ENCODE peak calls at places on chromosomes 2 and 18, in ten cellular contexts. L is mesothelial cell of epicardium, E is astrocyte of the cerebellum, T is right atrium auricular region, B is astrocyte of the spinal cord, M is A673, S is LNCaP clone FGC, Y is RWPE1, G is mammary epithelial cell, V is GM23338. Q is an unnamed sample.

GRCh38 chr18:8965398-8965797 is 137.1 kb upstream of the NDUFV2 start:
- DNase-seq in E (no peak), B (no peak), S (no peak), T (no peak), V (no peak), G (no peak), L (no peak), Y (no peak), M (no peak), Q (no peak)

GRCh38 chr2:12321886-12322285 is 394.9 kb upstream of the TRIB2 start:
- DNase-seq in T (no peak), V (no peak), L (no peak), B (no peak), G (no peak), M (no peak), E (no peak), Y (no peak), S (no peak), Q (no peak)

GRCh38 chr2:43217228-43218220 is 8.9 kb downstream of the ZFP36L2 start:
- DNase-seq in B (peak; percentile 35), E (no peak), S (no peak), L (no peak), T (no peak), G (no peak), V (peak; percentile 97), M (no peak), Y (no peak), Q (no peak)

GRCh38 chr2:220077488-220077887 is 450.1 kb downstream of the SLC4A3 start:
- DNase-seq in V (no peak), Y (peak; percentile 13), L (no peak), E (peak; percentile 28), G (peak; percentile 51), B (peak; percentile 72), T (no peak), M (peak; percentile 16), S (no peak), Q (no peak)

GRCh38 chr18:50871846-50872245 is 7.1 kb upstream of the ME2 start:
- DNase-seq in E (no peak), B (no peak), M (no peak), S (no peak), Y (no peak), V (no peak), L (no peak), G (peak; percentile 44), T (no peak), Q (no peak)

GRCh38 chr2:16666453-16666801 is 793 bp upstream of the CYRIA start:
- DNase-seq in S (no peak), M (peak; percentile 88), T (no peak), L (no peak), E (peak; percentile 88), Y (no peak), B (peak; percentile 92), V (peak; percentile 58), G (no peak), Q (no peak)

GRCh38 chr18:48942086-48942485 is 8.7 kb downstream of the SMAD7 start:
- DNase-seq in Y (no peak), G (no peak), S (no peak), V (no peak), E (no peak), M (no peak), T (no peak), B (no peak), L (no peak), Q (no peak)

GRCh38 chr2:129008881-129009554 is 690.4 kb upstream of the HS6ST1 start:
- DNase-seq in B (no peak), V (no peak), G (no peak), T (no peak), S (no peak), E (no peak), M (no peak), L (no peak), Y (no peak), Q (no peak)

GRCh38 chr2:113105047-113105446 is 22.4 kb upstream of the IL1RN start:
- DNase-seq in V (no peak), L (no peak), Y (peak; percentile 42), E (no peak), B (peak; percentile 48), T (no peak), G (peak; percentile 75), M (peak; percentile 16), S (no peak), Q (no peak)

DNA sequence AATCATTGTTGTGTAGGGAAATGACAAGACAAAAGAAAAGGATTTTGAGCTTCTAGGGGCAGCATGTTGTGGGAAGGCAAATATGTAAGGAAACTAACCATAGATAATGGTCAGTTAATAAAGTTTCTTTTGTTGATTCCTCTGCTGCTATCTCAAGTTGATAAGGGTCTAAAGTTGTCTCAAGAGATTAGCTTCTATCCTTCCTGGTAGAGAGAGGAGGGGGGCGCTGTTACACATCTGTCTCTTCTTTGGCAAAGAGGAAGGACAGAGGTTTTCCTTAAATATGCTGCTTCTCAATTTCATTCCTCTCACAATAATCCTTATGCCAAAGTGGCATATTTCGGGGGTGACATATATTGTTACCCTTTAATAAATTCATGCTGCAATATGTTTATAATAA is 944.0 kb downstream of the DPP10 start:
- DNase-seq in E (no peak), M (no peak), V (peak; percentile 53), G (no peak), T (no peak), L (no peak), S (no peak), B (no peak), Y (no peak), Q (no peak)
- TF ChIP-seq CTCF in E (no peak), M (no peak), V (peak; percentile 59), G (no peak), T (no peak), L (no peak), S (no peak), B (no peak), Y (no peak), Q (no peak)

DNA sequence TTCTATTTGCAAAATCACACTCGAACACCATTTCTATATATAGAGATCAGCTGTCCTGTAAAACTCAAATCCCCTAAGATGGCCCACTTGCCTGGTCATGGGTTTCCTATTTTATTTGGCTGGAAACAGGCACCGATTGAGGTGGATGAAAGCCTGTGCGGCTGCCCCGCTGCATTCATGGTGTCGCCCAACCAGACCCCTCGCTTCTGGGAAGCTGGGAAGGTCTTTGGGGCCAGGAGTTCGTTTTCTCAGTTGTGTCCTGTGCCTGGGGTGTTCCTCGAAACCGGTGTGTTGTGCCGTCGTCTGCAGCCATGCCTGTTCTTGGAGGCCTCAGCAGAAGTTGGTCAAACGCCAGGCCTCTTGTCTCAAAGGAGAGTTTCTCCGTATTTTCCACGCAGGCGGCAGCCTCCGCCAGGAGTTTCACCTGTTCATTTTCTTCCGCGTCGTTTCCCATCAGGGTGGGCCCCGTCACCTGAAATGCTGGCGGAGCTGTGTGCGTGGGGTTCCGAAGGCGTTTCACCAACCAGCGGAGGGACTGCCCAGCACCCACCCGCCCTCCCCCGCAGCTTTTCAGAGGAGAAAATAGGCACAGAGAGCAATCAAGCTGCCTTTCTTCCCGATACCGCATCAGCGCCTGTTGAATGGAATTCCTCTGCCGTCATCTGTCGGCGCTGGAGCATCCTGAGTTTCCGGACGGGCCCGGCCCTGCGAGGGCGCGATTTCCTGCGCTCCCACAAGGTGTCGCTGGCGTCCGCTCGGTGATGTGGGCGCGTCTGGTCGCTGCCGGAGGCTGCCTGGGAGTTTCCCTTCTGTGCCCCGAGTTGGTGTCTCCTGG is 17.1 kb upstream of the NFATC1 start:
- DNase-seq in Y (peak; percentile 76), G (peak; percentile 71), M (peak; percentile 80), B (peak; percentile 71), E (peak; percentile 38), S (no peak), L (peak; percentile 71), V (peak; percentile 88), T (peak; percentile 85), Q (peak; percentile 95)
- TF ChIP-seq CTCF in Y (peak; percentile 98), G (peak; percentile 80), M (peak; percentile 97), B (peak; percentile 97), E (peak; percentile 94), S (peak; percentile 98), L (peak; percentile 95), V (peak; percentile 80), T (peak; percentile 96), Q (peak; percentile 93)

DNA sequence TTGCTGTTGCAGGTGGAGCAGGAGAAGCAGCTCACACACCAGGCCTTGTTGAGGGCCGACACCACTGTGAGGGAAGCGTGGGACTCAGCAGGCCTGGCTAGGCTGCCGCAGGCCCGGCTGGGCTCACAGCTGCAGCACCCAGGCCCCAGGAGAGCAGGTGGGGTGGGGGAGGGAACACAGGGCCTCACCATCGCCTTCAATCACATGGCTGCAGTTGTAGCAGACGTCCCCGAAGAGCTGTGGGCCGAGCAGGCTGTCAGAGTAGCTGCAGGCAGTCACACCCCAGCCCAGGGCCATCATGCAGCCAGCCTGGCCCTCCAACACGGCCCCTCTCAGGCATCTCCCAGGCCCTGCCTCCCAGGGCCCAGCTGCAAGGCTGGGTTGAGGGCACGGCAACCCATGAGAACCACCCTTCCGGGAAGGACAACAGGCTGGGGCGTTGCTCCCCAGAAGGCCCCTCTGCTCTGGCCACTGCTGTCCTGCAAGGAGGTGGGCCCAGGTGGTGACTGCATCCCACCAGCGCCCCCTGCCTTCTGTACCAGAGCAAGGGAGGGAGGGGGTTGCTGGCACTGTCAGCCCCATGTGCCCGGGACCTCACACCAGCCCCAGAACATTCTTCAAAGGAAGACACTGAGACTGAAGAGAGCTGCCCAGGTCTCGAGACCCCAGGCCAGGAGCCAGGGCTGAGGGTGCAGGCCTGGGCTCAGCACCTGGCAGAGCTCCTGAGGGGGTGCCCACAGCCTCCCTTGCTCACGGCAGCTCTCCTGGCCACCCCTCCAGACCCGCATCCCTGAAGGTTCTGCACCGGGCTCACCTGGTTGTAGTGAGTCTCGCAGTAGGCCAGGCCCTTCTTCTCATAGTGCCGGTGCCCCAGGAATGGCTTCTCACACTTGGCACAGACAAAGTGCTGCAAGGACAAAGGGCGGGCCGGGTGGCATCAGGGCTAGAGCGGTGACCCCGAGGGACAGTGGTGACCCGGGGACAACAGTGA is 5.6 kb upstream of the GPR17 start:
- DNase-seq in V (peak; percentile 65), G (no peak), L (no peak), B (no peak), S (no peak), Y (no peak), T (no peak), M (no peak), E (no peak), Q (no peak)
- TF ChIP-seq CTCF in V (peak; percentile 55), G (no peak), L (no peak), B (peak; percentile 28), S (no peak), Y (no peak), T (no peak), M (peak; percentile 34), E (peak; percentile 6), Q (peak; percentile 21)

GRCh38 chr2:217511850-217512249 is 490.9 kb downstream of the TNS1 start:
- DNase-seq in G (no peak), B (no peak), V (no peak), S (no peak), Y (no peak), M (no peak), L (no peak), T (no peak), E (no peak), Q (no peak)

GRCh38 chr2:217513256-217513655 is 489.5 kb downstream of the TNS1 start:
- DNase-seq in M (no peak), G (no peak), E (no peak), L (no peak), S (no peak), Y (no peak), V (no peak), T (no peak), B (no peak), Q (no peak)

GRCh38 chr2:217512728-217513127 is 490.1 kb downstream of the TNS1 start:
- DNase-seq in S (no peak), M (no peak), T (no peak), Y (no peak), V (no peak), L (no peak), E (no peak), G (no peak), B (no peak), Q (no peak)

GRCh38 chr2:217512259-217512658 is 490.5 kb downstream of the TNS1 start:
- DNase-seq in L (no peak), S (no peak), T (no peak), V (no peak), B (no peak), G (no peak), M (no peak), E (no peak), Y (no peak), Q (no peak)

GRCh38 chr2:217510790-217511291 is 492.0 kb downstream of the TNS1 start:
- DNase-seq in S (peak; percentile 63), G (peak; percentile 68), B (peak; percentile 85), E (peak; percentile 84), L (peak; percentile 28), V (peak; percentile 90), M (peak; percentile 89), T (peak; percentile 67), Y (peak; percentile 73), Q (peak; percentile 68)
- TF ChIP-seq CTCF in S (peak; percentile 83), G (peak; percentile 64), B (peak; percentile 71), E (peak; percentile 74), L (peak; percentile 66), V (peak; percentile 85), M (peak; percentile 84), T (peak; percentile 49), Y (peak; percentile 61), Q (peak; percentile 87)

Q was measured in neural crest cell.